ENCODE peak calls at places on chromosomes 3 and 15, in four cellular contexts. F, U, Y and G are unnamed samples.

GRCh38 chr3:48187579-48188265 is 495 bp downstream of the CDC25A start:
- DNase-seq in F (no peak), U (no peak), Y (peak; percentile 35), G (peak; percentile 44)

GRCh38 chr15:60507596-60508424 is 28.9 kb upstream of the ICE2 start:
- DNase-seq in F (no peak), U (peak; percentile 64), Y (no peak), G (no peak)

GRCh38 chr3:27509376-27509775 is 25.2 kb upstream of the SLC4A7 start:
- DNase-seq in F (no peak), U (no peak), Y (no peak), G (no peak)

GRCh38 chr3:10992946-10993728 is 589 bp downstream of the SLC6A1 start:
- DNase-seq in F (no peak), U (no peak), Y (no peak), G (no peak)

GRCh38 chr3:79767194-79767952 is 425 bp downstream of the ROBO1 start:
- DNase-seq in F (no peak), U (no peak), Y (no peak), G (no peak)

GRCh38 chr3:58116161-58116955 is 94.4 kb downstream of the DNASE1L3 start:
- DNase-seq in F (no peak), U (no peak), Y (no peak), G (no peak)

GRCh38 chr3:195078891-195079440 is 192.0 kb downstream of the XXYLT1 start:
- DNase-seq in F (no peak), U (no peak), Y (peak; percentile 7), G (no peak)

GRCh38 chr3:123244128-123244527 is 42.4 kb downstream of the SEC22A start:
- DNase-seq in F (no peak), U (no peak), Y (no peak), G (no peak)

GRCh38 chr15:88894348-88894818 is 961 bp downstream of the HAPLN3 start:
- DNase-seq in F (no peak), U (peak; percentile 51), Y (peak; percentile 58), G (peak; percentile 63)

GRCh38 chr3:14525685-14526631 is 14.2 kb downstream of the GRIP2 start:
- DNase-seq in F (no peak), U (no peak), Y (no peak), G (no peak)

GRCh38 chr15:28902856-28903255 is 17.1 kb downstream of the APBA2 start:
- DNase-seq in F (no peak), U (no peak), Y (no peak), G (no peak)

GRCh38 chr3:131072099-131072559 is 45.5 kb downstream of the NEK11 start:
- DNase-seq in F (no peak), U (no peak), Y (no peak), G (no peak)

GRCh38 chr3:101574388-101575156 is 592 bp downstream of the PCNP start:
- DNase-seq in F (peak; percentile 69), U (peak; percentile 51), Y (peak; percentile 43), G (peak; percentile 45)

GRCh38 chr3:2711081-2711480 is 399.1 kb downstream of the IL5RA start:
- DNase-seq in F (no peak), U (no peak), Y (no peak), G (no peak)

GRCh38 chr3:2714856-2715255 is 395.3 kb downstream of the IL5RA start:
- DNase-seq in F (no peak), U (no peak), Y (no peak), G (no peak)

GRCh38 chr3:2713923-2714322 is 396.3 kb downstream of the IL5RA start:
- DNase-seq in F (no peak), U (no peak), Y (no peak), G (no peak)
- TF ChIP-seq CTCF in F (peak; percentile 43), U (no peak), Y (peak; percentile 34), G (peak; percentile 36)

GRCh38 chr3:12608368-12608767 is 51.5 kb downstream of the MKRN2 start:
- DNase-seq in F (no peak), U (no peak), Y (no peak), G (no peak)
- H3K4me3 ChIP-seq in F (no peak overlapping the region), U (no peak overlapping the region), Y (no peak overlapping the region), G (no peak overlapping the region)

DNA sequence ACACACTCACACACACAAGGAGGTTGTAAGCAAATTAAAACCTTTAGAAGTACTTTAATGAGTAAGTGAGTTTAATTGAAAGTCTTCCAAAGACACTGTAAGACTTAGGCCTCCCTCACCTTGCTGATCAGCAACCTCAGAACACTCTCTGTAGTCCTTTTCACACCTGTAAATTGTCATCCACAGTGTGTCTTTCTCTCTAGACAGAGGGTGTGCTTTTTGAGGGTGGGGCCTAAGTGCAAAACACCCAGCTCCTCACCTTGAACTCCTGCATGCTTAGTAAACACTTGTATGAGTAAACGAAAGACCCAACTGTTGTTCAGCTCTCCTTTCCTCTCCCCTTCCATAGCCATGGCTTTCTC is 183.2 kb upstream of the IL12A start:
- DNase-seq in F (no peak), U (no peak), Y (no peak), G (no peak)
- TF ChIP-seq CTCF in F (no peak), U (no peak), Y (no peak), G (no peak)

DNA sequence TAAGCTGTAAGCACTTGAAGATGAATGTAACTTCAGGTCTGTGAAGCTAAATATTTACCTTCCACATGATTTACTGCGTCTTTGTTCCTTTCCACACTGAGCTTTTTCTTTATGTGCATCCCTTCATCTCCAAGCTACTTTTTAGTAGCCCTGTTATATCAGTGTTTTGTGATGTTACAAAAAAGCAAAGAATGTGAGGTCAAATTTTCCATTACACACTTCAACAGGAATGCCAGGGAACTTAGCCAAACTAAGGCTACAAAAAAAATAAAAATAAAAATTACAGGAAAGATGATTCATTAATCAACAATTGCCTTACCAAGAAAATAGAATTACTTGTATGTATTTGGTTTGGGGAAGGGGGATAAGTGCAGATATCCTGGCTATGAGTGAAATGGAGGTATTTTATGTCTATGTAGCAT is 73.0 kb downstream of the FILIP1L start:
- DNase-seq in F (no peak), U (peak; percentile 36), Y (no peak), G (no peak)
- H3K4me3 ChIP-seq in F (no peak overlapping the region), U (no peak overlapping the region), Y (no peak overlapping the region), G (no peak overlapping the region)